ENCODE peak calls at places on chromosomes 12 and 14, in four cellular contexts. J is upper lobe of left lung, C is prostate gland, H is uterus. Y is an unnamed sample.

GRCh38 chr12:92424338-92424737 is 278.5 kb upstream of the PLEKHG7 start:
- DNase-seq in H (peak; percentile 36), C (no peak), J (no peak), Y (no peak)

GRCh38 chr14:55071051-55071450 is 19.6 kb downstream of the MAPK1IP1L start:
- DNase-seq in J (no peak), H (no peak), C (no peak), Y (no peak)

GRCh38 chr12:9113987-9114309 is 1.8 kb downstream of the A2M start:
- DNase-seq in C (no peak), H (no peak), J (no peak), Y (no peak)

GRCh38 chr12:66662729-66663128 is 16.1 kb downstream of the GRIP1 start:
- DNase-seq in H (no peak), J (no peak), C (no peak), Y (no peak)

GRCh38 chr12:38662851-38663250 is 242.5 kb downstream of the CPNE8 start:
- DNase-seq in H (no peak), C (no peak), J (no peak), Y (no peak)

GRCh38 chr12:27818421-27818918 is 38.4 kb upstream of the MANSC4 start:
- DNase-seq in H (peak; percentile 46), J (no peak), C (no peak), Y (no peak)

GRCh38 chr12:3453947-3454675 is 36.9 kb upstream of the PRMT8 start:
- DNase-seq in J (peak; percentile 63), H (no peak), C (no peak), Y (peak; percentile 64)

GRCh38 chr14:76456200-76456599 is 80.3 kb downstream of the ESRRB start:
- DNase-seq in J (no peak), H (no peak), C (no peak), Y (peak; percentile 44)

GRCh38 chr14:43669355-43669754 is 837.7 kb downstream of the FSCB start:
- DNase-seq in H (no peak), J (no peak), C (no peak), Y (no peak)

GRCh38 chr12:19244312-19244711 is 114.8 kb downstream of the PLEKHA5 start:
- DNase-seq in C (no peak), J (no peak), H (no peak), Y (no peak)

GRCh38 chr12:56315626-56316473 is at the start of gene CNPY2:
- DNase-seq in C (peak; percentile 92), H (peak; percentile 96), J (peak; percentile 93), Y (peak; percentile 93)

GRCh38 chr12:51926718-51927117 is 19.4 kb downstream of the ACVRL1 start:
- DNase-seq in J (no peak), H (no peak), C (peak; percentile 34), Y (no peak)

GRCh38 chr14:76699901-76700590 is 61.2 kb upstream of the VASH1 start:
- DNase-seq in C (no peak), J (no peak), H (no peak), Y (no peak)

GRCh38 chr14:104970231-104971068 is 7.7 kb downstream of the AHNAK2 start:
- DNase-seq in H (peak; percentile 94), C (no peak), J (peak; percentile 79), Y (peak; percentile 86)

GRCh38 chr14:104967414-104968152 is 10.6 kb downstream of the AHNAK2 start:
- DNase-seq in H (peak; percentile 66), C (peak; percentile 62), J (peak; percentile 88), Y (no peak)

GRCh38 chr14:104968153-104968527 is 10.0 kb downstream of the AHNAK2 start:
- DNase-seq in J (peak; percentile 90), H (peak; percentile 89), C (peak; percentile 66), Y (no peak)

GRCh38 chr14:104969741-104970230 is 8.4 kb downstream of the AHNAK2 start:
- DNase-seq in H (peak; percentile 46), C (no peak), J (peak; percentile 69), Y (no peak)

DNA sequence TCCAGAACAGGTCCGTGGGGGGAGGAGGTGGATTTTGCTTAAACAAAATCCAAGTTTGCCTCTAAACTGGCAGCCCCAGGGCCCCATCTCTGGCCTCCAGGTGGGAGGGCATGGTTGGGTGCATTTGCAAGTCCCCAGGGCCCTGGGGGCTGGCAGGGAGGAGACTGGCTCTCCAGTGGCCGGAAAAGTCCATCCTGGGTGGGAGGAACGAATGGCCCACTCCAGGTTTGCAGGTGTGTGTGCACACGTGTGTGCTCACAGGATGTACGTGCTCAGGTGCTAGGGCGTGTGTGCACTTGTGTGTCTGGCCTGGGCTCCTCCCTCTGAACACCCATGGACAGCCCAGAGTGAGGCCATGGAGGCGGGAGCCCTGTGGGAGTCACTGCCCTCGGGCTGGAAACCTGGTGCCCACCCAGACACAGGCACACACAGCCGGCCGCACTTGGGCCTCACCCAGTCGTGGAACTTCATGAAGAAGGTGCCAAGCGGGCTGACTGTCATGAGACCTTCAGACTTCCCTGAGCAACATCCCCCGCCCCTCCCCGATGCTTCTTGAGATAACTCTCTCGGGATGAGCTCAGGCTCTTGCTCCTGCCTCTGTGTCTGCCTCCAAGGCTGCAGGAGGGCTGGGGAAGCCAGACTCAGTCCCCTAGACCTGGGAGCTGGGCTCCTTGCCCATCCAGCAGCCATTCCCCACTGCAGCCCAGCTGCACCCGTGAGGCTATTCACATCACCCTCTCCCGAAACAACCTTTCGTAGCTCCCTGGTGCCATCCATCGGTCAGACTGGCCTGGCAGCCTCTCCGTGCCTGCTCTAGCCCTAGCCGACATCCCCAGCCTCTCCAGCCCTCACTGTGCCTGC is 9.4 kb downstream of the AHNAK2 start:
- DNase-seq in C (peak; percentile 46), J (peak; percentile 69), H (peak; percentile 79), Y (no peak)
- TF ChIP-seq POLR2A in C (peak; percentile 16), J (no peak), H (no peak), Y (no peak)

GRCh38 chr14:88551094-88551870 is 3.5 kb downstream of the PTPN21 start:
- DNase-seq in C (peak; percentile 75), J (peak; percentile 90), H (peak; percentile 73), Y (no peak)
- TF ChIP-seq POLR2A in C (peak; percentile 44), J (no peak), H (peak; percentile 55), Y (no peak)

GRCh38 chr12:54045868-54046529 is 7.6 kb upstream of the HOXC4 start:
- DNase-seq in C (no peak), J (peak; percentile 46), H (no peak), Y (no peak)

GRCh38 chr12:54047964-54048303 is 5.7 kb upstream of the HOXC4 start:
- DNase-seq in C (no peak), J (no peak), H (no peak), Y (no peak)

GRCh38 chr12:54048694-54049093 is 4.9 kb upstream of the HOXC4 start:
- DNase-seq in C (no peak), J (no peak), H (no peak), Y (no peak)

GRCh38 chr12:54047160-54047963 is 6.3 kb upstream of the HOXC4 start:
- DNase-seq in J (peak; percentile 83), C (no peak), H (no peak), Y (no peak)

DNA sequence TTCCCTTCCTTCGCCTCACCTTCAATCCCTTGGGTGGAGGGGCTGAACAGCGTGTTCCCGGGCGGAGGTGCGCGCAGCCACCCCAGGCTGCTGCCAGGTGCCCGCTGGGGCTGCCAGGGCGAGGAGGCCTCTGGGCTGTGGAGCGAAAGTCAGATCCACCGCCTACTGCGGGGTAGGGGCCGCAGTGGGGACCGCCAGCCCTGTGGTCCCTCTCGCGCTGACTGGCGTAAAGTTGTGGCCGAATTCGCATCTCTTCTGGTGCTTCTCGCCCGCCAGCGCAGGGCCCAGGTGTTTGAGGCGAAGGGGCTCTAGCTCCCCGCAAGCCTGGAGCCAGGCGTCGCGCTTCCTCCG is 6.9 kb upstream of the HOXC4 start:
- DNase-seq in C (no peak), H (no peak), J (peak; percentile 79), Y (no peak)
- TF ChIP-seq POLR2A in C (no peak), H (no peak), J (no peak), Y (no peak)

DNA sequence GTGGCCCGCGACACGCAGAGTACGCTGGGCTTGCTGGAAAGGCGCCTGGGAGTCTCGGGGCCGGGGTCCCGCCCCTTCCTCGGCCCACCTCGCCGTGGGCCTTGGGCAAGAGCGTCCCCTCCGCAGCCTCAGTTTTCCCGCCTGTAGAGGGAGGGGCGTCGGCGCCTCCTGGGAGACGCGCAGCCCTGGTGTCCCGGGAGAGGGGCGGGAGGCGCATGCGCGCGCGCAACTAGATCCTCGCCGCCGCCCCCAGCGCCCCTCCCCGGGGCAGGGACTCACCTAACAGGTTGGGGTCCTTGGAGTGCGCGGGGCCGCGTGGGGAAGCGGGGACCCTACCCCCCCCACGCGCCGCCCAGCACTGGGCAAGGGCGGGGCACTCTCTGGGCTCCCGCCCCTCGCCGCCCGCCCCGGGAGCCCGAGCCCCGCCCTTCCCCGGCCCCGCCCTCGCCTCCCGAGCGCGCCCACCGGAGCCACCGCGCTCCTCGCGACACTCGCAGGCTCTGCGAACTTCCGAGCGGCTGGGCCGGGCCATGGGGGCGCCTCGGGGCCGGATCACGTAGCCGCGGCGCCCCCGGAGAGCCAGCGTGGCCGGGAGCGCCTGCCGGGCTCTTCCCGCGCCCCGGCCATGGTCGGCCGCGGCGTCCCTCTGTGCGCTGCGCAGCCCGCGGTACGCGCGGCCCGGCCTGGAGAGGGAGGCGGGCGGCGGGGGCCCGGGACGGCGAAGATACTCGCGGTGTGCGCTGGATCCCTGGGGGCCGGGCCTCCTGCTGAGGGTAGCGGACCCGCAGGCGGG is at the start of gene KIF26A:
- DNase-seq in H (no peak), C (no peak), J (peak; percentile 90), Y (peak; percentile 61)
- TF ChIP-seq POLR2A in H (no peak), C (no peak), J (no peak), Y (no peak)